ENCODE peak calls at places on chromosomes 11 and 22, in four cellular contexts. O is uterus, F is cardiac muscle cell, J is IMR-90. Q is an unnamed sample. For H3K27me3 and H3K4me1, the result is how much of the 10 kb centered on the place peaks cover.

GRCh38 chr11:8905528-8906165 is 5.3 kb upstream of the AKIP1 start:
- DNase-seq in F (peak), J (peak), O (no peak), Q (no peak)

GRCh38 chr11:97364047-97364446 is 974.2 kb downstream of the JRKL start:
- DNase-seq in F (peak), J (no peak), O (no peak), Q (no peak)

GRCh38 chr11:1174441-1175370 is 17.0 kb downstream of the MUC5AC start:
- DNase-seq in F (no peak), O (no peak), J (no peak), Q (no peak)

GRCh38 chr11:6022954-6023353 is 7.6 kb downstream of the OR56A1 start:
- DNase-seq in J (peak), O (no peak), F (peak), Q (no peak)

GRCh38 chr11:12968836-12969235 is 40.3 kb upstream of the RASSF10 start:
- DNase-seq in J (no peak), F (no peak), O (no peak), Q (no peak)

GRCh38 chr11:116960916-116961315 is 123.5 kb upstream of the APOA1 start:
- DNase-seq in O (no peak), J (peak), F (peak), Q (no peak)

GRCh38 chr22:46450931-46451660 is 86.3 kb downstream of the CELSR1 start:
- DNase-seq in J (no peak), O (no peak), F (no peak), Q (no peak)

GRCh38 chr11:47467372-47467771 is 18.4 kb upstream of the RAPSN start:
- DNase-seq in F (no peak), O (no peak), J (no peak), Q (no peak)

GRCh38 chr11:69492201-69492991 is 10.9 kb downstream of the LINC01488 start:
- DNase-seq in J (peak), O (no peak), F (no peak), Q (no peak)

GRCh38 chr11:66100272-66101037 is 30.4 kb downstream of the PACS1 start:
- DNase-seq in O (peak), F (no peak), J (no peak), Q (peak)

GRCh38 chr11:28228196-28228595 is 120.0 kb downstream of the METTL15 start:
- DNase-seq in J (peak), F (peak), O (no peak), Q (no peak)

GRCh38 chr11:73287400-73288101 is 15.4 kb downstream of the P2RY6 start:
- DNase-seq in O (no peak), F (peak), J (no peak), Q (no peak)

GRCh38 chr22:42895541-42895981 is 38.5 kb upstream of the ARFGAP3 start:
- DNase-seq in J (no peak), O (no peak), F (no peak), Q (no peak)

GRCh38 chr22:50612715-50613221 is 12.2 kb downstream of the MAPK8IP2 start:
- DNase-seq in O (no peak), F (no peak), J (no peak), Q (no peak)

GRCh38 chr11:46951864-46952263 is 15.3 kb downstream of the CSTPP1 start:
- DNase-seq in O (no peak), F (no peak), J (peak), Q (no peak)

GRCh38 chr11:47248304-47248663 is 330 bp downstream of the ACP2 start:
- DNase-seq in O (no peak), J (peak), F (no peak), Q (no peak)

GRCh38 chr22:26775394-26775793 is 118.0 kb downstream of the MIAT start:
- DNase-seq in F (no peak), J (no peak), O (no peak), Q (no peak)

GRCh38 chr11:33930317-33931021 is 38.6 kb upstream of the LMO2 start:
- DNase-seq in O (no peak), J (no peak), F (peak), Q (peak)

GRCh38 chr22:41848468-41848867 is 15.6 kb downstream of the SREBF2 start:
- DNase-seq in F (no peak), O (no peak), J (no peak), Q (peak)

GRCh38 chr22:45310331-45311032 is 748 bp downstream of the FAM118A start:
- DNase-seq in O (no peak), J (no peak), F (no peak), Q (no peak)

GRCh38 chr22:27982630-27983180 is 63.6 kb upstream of the PITPNB start:
- DNase-seq in O (no peak), J (no peak), F (no peak), Q (no peak)

GRCh38 chr11:118885831-118886571 is 2.3 kb downstream of the CXCR5 start:
- DNase-seq in F (no peak), J (no peak), O (no peak), Q (no peak)

GRCh38 chr11:86303257-86303656 is 1.2 kb downstream of the HIKESHI start:
- DNase-seq in F (no peak), J (peak), O (no peak), Q (no peak)

GRCh38 chr11:134945993-134946392 is 534.0 kb upstream of the B3GAT1 start:
- DNase-seq in F (no peak), J (no peak), O (no peak), Q (no peak)

GRCh38 chr11:17905477-17905876 is 107.4 kb downstream of the SERGEF start:
- DNase-seq in F (no peak), J (no peak), O (no peak), Q (no peak)

GRCh38 chr22:35303029-35303624 is 3.4 kb downstream of the TOM1 start:
- DNase-seq in J (no peak), O (no peak), F (no peak), Q (no peak)

GRCh38 chr22:45376703-45377102 is 36.7 kb downstream of the SMC1B start:
- DNase-seq in F (peak), O (peak), J (no peak), Q (peak)

GRCh38 chr22:45163074-45163416 is 680 bp upstream of the NUP50 start:
- DNase-seq in J (peak), O (no peak), F (peak), Q (no peak)

GRCh38 chr11:90204832-90205646 is 17.8 kb downstream of the CHORDC1 start:
- DNase-seq in J (peak), F (peak), O (no peak), Q (no peak)

GRCh38 chr11:107282195-107282594 is 175.4 kb downstream of the CWF19L2 start:
- DNase-seq in F (no peak), O (no peak), J (no peak), Q (no peak)

GRCh38 chr11:13415201-13415600 is 47.8 kb downstream of the BTBD10 start:
- DNase-seq in O (no peak), F (no peak), J (no peak), Q (no peak)

GRCh38 chr22:46149493-46149997 is 781 bp upstream of the PPARA start:
- DNase-seq in J (no peak), O (peak), F (peak), Q (peak)

GRCh38 chr11:9905562-9905961 is 241.7 kb downstream of the SWAP70 start:
- DNase-seq in O (no peak), J (no peak), F (no peak), Q (no peak)

GRCh38 chr11:81658722-81659121 is 1074.9 kb downstream of the FAM181B start:
- DNase-seq in J (peak), O (no peak), F (peak), Q (no peak)

GRCh38 chr22:50581950-50582561 is 593 bp downstream of the CHKB start:
- DNase-seq in J (no peak), F (no peak), O (no peak), Q (no peak)

GRCh38 chr22:29072979-29073617 is at the start of gene KREMEN1:
- DNase-seq in F (no peak), J (no peak), O (peak), Q (no peak)

GRCh38 chr11:127998421-127998820 is 588.9 kb downstream of the ETS1 start:
- DNase-seq in O (no peak), J (peak), F (no peak), Q (no peak)

GRCh38 chr11:68038226-68038717 is 553 bp upstream of the TCIRG1 start:
- DNase-seq in O (peak), F (no peak), J (no peak), Q (peak)
- H3K4me3 ChIP-seq in O (peak), F (peak), J (peak), Q (peak)

GRCh38 chr11:114134870-114135269 is 75.4 kb downstream of the ZBTB16 start:
- DNase-seq in O (no peak), J (peak), F (peak), Q (peak)

GRCh38 chr11:114132944-114133394 is 73.5 kb downstream of the ZBTB16 start:
- DNase-seq in F (peak), O (peak), J (no peak), Q (peak)

GRCh38 chr11:114135737-114136151 is 76.2 kb downstream of the ZBTB16 start:
- DNase-seq in F (peak), J (no peak), O (no peak), Q (peak)

GRCh38 chr11:114132427-114132826 is 72.9 kb downstream of the ZBTB16 start:
- DNase-seq in J (no peak), O (no peak), F (peak), Q (peak)

GRCh38 chr11:114133548-114134329 is 74.2 kb downstream of the ZBTB16 start:
- DNase-seq in J (no peak), O (peak), F (no peak), Q (peak)
- H3K27me3 ChIP-seq in J (under half), O (under half), F (under half), Q (under half)

DNA sequence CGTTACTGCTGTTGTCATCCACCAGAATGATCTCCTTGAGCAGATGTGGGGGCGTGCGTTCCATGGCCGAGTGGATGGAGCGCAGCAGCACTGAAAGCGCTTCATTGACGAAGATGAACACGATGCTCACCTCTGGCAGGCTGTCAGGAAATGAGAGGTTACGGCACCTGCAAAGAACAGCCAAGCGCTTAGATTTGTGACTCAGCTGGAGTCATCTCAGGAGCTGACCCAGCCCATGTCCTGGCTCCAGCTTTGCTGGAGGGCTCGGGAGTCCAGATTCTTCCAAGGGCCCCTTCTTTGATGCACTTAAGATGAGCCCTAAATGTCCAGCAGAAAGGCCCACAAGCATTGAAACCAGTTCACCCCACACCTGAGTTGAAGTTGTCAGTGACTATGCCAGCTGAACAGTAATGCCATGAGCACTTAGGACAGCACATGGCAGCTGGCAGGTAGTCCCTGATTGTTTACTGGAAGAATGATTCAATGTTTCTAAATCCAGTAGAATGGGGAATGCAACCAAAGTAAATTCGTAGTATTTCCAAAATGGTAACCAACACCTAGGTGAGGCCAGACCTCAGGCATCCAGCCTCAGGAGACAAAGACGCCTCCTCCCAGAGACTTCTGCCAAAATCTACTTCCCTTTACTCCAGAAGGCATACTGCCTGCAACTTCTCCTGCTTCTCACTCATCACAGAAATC is 79.7 kb upstream of the CSNK2A3 start:
- DNase-seq in F (no peak), O (no peak), J (no peak), Q (no peak)
- H3K4me1 ChIP-seq in F (under half), O (under half), J (under half), Q (half or more)

GRCh38 chr11:94653561-94653960 is 86.4 kb downstream of the PIWIL4 start:
- DNase-seq in F (no peak), O (no peak), J (no peak), Q (no peak)
- H3K4me3 ChIP-seq in F (no peak), O (no peak), J (no peak), Q (no peak)

GRCh38 chr11:120168960-120169681 is 31.2 kb upstream of the TRIM29 start:
- DNase-seq in J (peak), F (peak), O (peak), Q (peak)
- H3K27me3 ChIP-seq in J (under half), F (half or more), O (under half), Q (half or more)

GRCh38 chr11:7583248-7583647 is 69.4 kb downstream of the PPFIBP2 start:
- DNase-seq in O (no peak), F (no peak), J (no peak), Q (no peak)
- H3K4me1 ChIP-seq in O (under half), F (under half), J (under half), Q (half or more)